ENCODE peak calls at places on chromosomes 1 and 21, in four cellular contexts. One of them, this sample, is unnamed.

GRCh38 chr1:44696789-44697188 is 22.3 kb downstream of the ARMH1 start:
- DNase-seq in Caco-2: no peak
- DNase-seq in neuronal stem cell: no peak
- DNase-seq in cardiac muscle cell: no peak
- DNase-seq in this sample: no peak

GRCh38 chr1:179353546-179353945 is 12.2 kb upstream of the AXDND1 start:
- DNase-seq in Caco-2: no peak
- DNase-seq in neuronal stem cell: no peak
- DNase-seq in cardiac muscle cell: peak; percentile 14
- DNase-seq in this sample: no peak

GRCh38 chr1:197788741-197789476 is 13.6 kb upstream of the DENND1B start:
- DNase-seq in neuronal stem cell: no peak
- DNase-seq in cardiac muscle cell: no peak
- DNase-seq in Caco-2: no peak
- DNase-seq in this sample: no peak

GRCh38 chr1:218257971-218258370 is 27.1 kb upstream of the RRP15 start:
- DNase-seq in cardiac muscle cell: no peak
- DNase-seq in neuronal stem cell: no peak
- DNase-seq in Caco-2: no peak
- DNase-seq in this sample: no peak

GRCh38 chr21:42841156-42841915 is 38.0 kb downstream of the WDR4 start:
- DNase-seq in Caco-2: no peak
- DNase-seq in cardiac muscle cell: no peak
- DNase-seq in neuronal stem cell: no peak
- DNase-seq in this sample: peak; percentile 8

GRCh38 chr1:80155371-80155770 is 1148.8 kb upstream of the ADGRL4 start:
- DNase-seq in cardiac muscle cell: peak; percentile 3
- DNase-seq in neuronal stem cell: peak; percentile 4
- DNase-seq in Caco-2: peak; percentile 1
- DNase-seq in this sample: peak; percentile 22

GRCh38 chr1:214003233-214003632 is 15.5 kb downstream of the PROX1 start:
- DNase-seq in cardiac muscle cell: no peak
- DNase-seq in neuronal stem cell: no peak
- DNase-seq in Caco-2: no peak
- DNase-seq in this sample: peak; percentile 72

GRCh38 chr1:112304612-112305011 is 91.4 kb upstream of the CTTNBP2NL start:
- DNase-seq in Caco-2: no peak
- DNase-seq in cardiac muscle cell: no peak
- DNase-seq in neuronal stem cell: no peak
- DNase-seq in this sample: peak; percentile 49

GRCh38 chr1:150192012-150192411 is 42.3 kb downstream of the PLEKHO1 start:
- DNase-seq in cardiac muscle cell: peak; percentile 23
- DNase-seq in neuronal stem cell: no peak
- DNase-seq in Caco-2: peak; percentile 10
- DNase-seq in this sample: no peak

GRCh38 chr1:75203415-75204277 is 69.5 kb downstream of the LHX8 start:
- DNase-seq in neuronal stem cell: peak; percentile 50
- DNase-seq in cardiac muscle cell: peak; percentile 60
- DNase-seq in Caco-2: peak; percentile 11
- DNase-seq in this sample: peak; percentile 15

GRCh38 chr1:119667176-119667575 is 19.1 kb upstream of the ZNF697 start:
- DNase-seq in cardiac muscle cell: no peak
- DNase-seq in Caco-2: no peak
- DNase-seq in neuronal stem cell: no peak
- DNase-seq in this sample: no peak

GRCh38 chr1:119662034-119662437 is 14.0 kb upstream of the ZNF697 start:
- DNase-seq in cardiac muscle cell: no peak
- DNase-seq in Caco-2: no peak
- DNase-seq in neuronal stem cell: no peak
- DNase-seq in this sample: no peak

GRCh38 chr1:119660253-119661078 is 12.4 kb upstream of the ZNF697 start:
- DNase-seq in neuronal stem cell: no peak
- DNase-seq in Caco-2: no peak
- DNase-seq in cardiac muscle cell: no peak
- DNase-seq in this sample: no peak

GRCh38 chr1:119659628-119660027 is 11.6 kb upstream of the ZNF697 start:
- DNase-seq in Caco-2: no peak
- DNase-seq in cardiac muscle cell: peak; percentile 22
- DNase-seq in neuronal stem cell: no peak
- DNase-seq in this sample: no peak

DNA sequence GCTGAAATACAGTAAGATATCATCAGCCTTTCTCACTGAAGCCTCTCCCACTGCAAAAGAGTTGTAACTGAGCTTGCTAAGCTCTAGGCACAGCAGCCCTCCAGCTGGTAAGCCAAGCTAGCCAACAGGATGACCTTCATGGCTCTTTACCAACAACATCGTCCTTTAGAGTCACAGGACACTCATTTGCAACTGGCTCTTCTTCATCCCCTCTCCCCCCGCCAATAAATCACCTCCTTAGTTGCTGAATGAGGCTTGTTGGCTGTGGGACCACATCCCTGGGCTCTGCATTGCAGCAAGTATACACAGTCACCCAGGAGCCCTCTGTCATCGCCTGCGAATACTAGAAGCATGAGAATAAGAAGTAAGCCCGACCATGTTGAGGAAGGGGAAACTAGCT is 16.0 kb upstream of the ZNF697 start:
- DNase-seq in cardiac muscle cell: no peak
- DNase-seq in Caco-2: no peak
- DNase-seq in neuronal stem cell: no peak
- DNase-seq in this sample: no peak
- H3K27me3 ChIP-seq in cardiac muscle cell: no peaks in the 10 kb centered on the region
- H3K27me3 ChIP-seq in Caco-2: no peaks in the 10 kb centered on the region
- H3K27me3 ChIP-seq in neuronal stem cell: no peaks in the 10 kb centered on the region
- H3K27me3 ChIP-seq in this sample: no peaks in the 10 kb centered on the region

GRCh38 chr1:235139315-235139714 is 10.7 kb upstream of the TOMM20 start:
- DNase-seq in neuronal stem cell: no peak
- DNase-seq in Caco-2: no peak
- DNase-seq in cardiac muscle cell: no peak
- DNase-seq in this sample: no peak
- H3K36me3 ChIP-seq in neuronal stem cell: peaks cover 86% of the 10 kb centered on the region
- H3K36me3 ChIP-seq in Caco-2: peaks cover 3% of the 10 kb centered on the region
- H3K36me3 ChIP-seq in cardiac muscle cell: peaks cover 39% of the 10 kb centered on the region
- H3K36me3 ChIP-seq in this sample: peaks cover 87% of the 10 kb centered on the region

GRCh38 chr1:158116311-158116710 is 64.4 kb upstream of the CD1D start:
- DNase-seq in cardiac muscle cell: no peak
- DNase-seq in Caco-2: no peak
- DNase-seq in neuronal stem cell: no peak
- DNase-seq in this sample: no peak
- H3K27me3 ChIP-seq in cardiac muscle cell: peaks cover 19% of the 10 kb centered on the region
- H3K27me3 ChIP-seq in Caco-2: no peaks in the 10 kb centered on the region
- H3K27me3 ChIP-seq in neuronal stem cell: no peaks in the 10 kb centered on the region
- H3K27me3 ChIP-seq in this sample: peaks cover 3% of the 10 kb centered on the region

DNA sequence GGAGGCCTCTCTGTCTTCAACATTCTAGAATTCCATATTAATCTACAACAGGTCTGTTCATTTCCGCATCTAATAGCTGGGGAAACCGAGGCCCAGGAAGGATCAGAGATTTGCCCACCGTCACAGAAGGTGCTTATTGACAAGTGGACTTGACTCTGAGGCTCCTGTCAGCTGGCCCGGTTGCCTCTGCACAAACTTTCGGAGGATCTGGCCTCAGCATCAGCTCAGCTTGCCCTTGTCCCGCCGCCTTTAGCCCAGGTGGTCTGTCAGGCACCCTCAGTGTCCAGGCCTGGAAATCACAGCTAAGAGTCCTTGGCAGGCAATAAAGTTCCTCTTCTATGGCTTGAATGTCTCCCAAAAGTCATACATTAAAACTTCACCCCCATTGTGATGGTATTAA is 8.2 kb upstream of the RUNX3 start:
- DNase-seq in Caco-2: no peak
- DNase-seq in neuronal stem cell: no peak
- DNase-seq in cardiac muscle cell: no peak
- DNase-seq in this sample: no peak
- H3K36me3 ChIP-seq in Caco-2: no peaks in the 10 kb centered on the region
- H3K36me3 ChIP-seq in neuronal stem cell: no peaks in the 10 kb centered on the region
- H3K36me3 ChIP-seq in cardiac muscle cell: no peaks in the 10 kb centered on the region
- H3K36me3 ChIP-seq in this sample: no peaks in the 10 kb centered on the region

GRCh38 chr1:33347650-33347992 is 26.7 kb upstream of the A3GALT2 start:
- DNase-seq in cardiac muscle cell: no peak
- DNase-seq in Caco-2: no peak
- DNase-seq in neuronal stem cell: no peak
- DNase-seq in this sample: no peak

GRCh38 chr1:33348194-33348593 is 27.3 kb upstream of the A3GALT2 start:
- DNase-seq in cardiac muscle cell: no peak
- DNase-seq in neuronal stem cell: no peak
- DNase-seq in Caco-2: no peak
- DNase-seq in this sample: no peak

GRCh38 chr1:33349081-33349759 is 28.3 kb upstream of the A3GALT2 start:
- DNase-seq in neuronal stem cell: no peak
- DNase-seq in Caco-2: peak; percentile 30
- DNase-seq in cardiac muscle cell: peak; percentile 79
- DNase-seq in this sample: peak; percentile 36

GRCh38 chr1:33348676-33349080 is 27.8 kb upstream of the A3GALT2 start:
- DNase-seq in neuronal stem cell: no peak
- DNase-seq in cardiac muscle cell: no peak
- DNase-seq in Caco-2: no peak
- DNase-seq in this sample: no peak

GRCh38 chr1:33346921-33347649 is 26.2 kb upstream of the A3GALT2 start:
- DNase-seq in cardiac muscle cell: no peak
- DNase-seq in neuronal stem cell: no peak
- DNase-seq in Caco-2: peak; percentile 46
- DNase-seq in this sample: no peak
- H3K27me3 ChIP-seq in cardiac muscle cell: no peaks in the 10 kb centered on the region
- H3K27me3 ChIP-seq in neuronal stem cell: no peaks in the 10 kb centered on the region
- H3K27me3 ChIP-seq in Caco-2: no peaks in the 10 kb centered on the region
- H3K27me3 ChIP-seq in this sample: no peaks in the 10 kb centered on the region

DNA sequence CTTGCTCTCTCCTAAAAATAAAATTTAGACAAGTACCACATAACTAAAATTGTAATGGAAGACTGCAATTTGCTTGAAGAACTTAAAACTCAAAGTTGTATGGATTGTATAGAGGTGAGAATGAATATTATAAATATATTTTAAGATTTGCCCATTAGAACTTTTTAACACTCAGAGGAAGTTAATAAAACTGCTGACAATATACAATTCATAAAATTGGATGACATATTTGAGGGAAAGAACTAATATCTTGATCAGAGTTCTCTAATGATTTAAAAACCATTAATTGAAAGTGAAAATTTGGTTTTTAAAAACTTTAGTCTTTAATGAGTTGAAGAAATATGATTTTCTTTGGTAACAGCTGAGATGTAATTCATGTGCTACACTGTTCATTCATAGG is 20.9 kb downstream of the TTC3 start:
- DNase-seq in cardiac muscle cell: no peak
- DNase-seq in Caco-2: no peak
- DNase-seq in neuronal stem cell: no peak
- DNase-seq in this sample: no peak
- H3K36me3 ChIP-seq in cardiac muscle cell: peaks cover 29% of the 10 kb centered on the region
- H3K36me3 ChIP-seq in Caco-2: no peaks in the 10 kb centered on the region
- H3K36me3 ChIP-seq in neuronal stem cell: peaks cover 96% of the 10 kb centered on the region
- H3K36me3 ChIP-seq in this sample: peaks cover 94% of the 10 kb centered on the region

DNA sequence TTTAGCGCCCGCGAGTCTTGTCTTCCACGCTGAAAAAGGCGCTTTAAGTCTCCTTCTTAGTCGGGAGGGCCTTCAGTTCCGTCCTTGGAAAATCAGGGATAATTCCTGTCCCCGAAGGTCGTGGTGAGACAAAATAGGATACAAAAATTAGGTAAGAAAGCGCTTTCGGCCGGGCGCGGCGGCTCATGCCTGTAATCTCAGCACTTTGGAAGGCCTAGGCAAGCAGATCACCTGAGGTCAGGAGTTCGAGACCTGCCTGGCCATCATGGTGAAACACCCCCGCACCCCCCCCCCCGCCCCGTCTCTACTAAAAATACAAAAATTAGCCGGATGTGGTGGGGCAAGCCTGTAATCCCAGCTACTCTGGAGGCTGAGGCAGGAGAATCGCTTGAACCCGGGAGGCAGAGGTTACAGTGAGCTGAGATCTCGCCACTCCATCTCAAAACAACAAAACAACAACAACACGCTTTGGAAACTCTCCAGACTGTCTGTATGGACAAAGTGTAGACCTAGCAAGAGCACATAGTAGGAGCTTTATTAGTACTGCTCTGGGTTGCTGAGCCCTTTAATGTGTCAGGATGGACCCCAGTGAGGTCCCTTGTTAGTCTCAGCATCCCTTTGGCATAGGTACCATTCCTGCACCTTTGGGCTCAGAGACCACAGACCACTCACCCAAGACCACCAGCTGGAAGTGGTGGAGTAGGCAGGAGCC is 790 bp upstream of the TMEM54 start:
- DNase-seq in neuronal stem cell: no peak
- DNase-seq in cardiac muscle cell: no peak
- DNase-seq in Caco-2: no peak
- DNase-seq in this sample: no peak
- H3K27me3 ChIP-seq in neuronal stem cell: peaks cover 38% of the 10 kb centered on the region
- H3K27me3 ChIP-seq in cardiac muscle cell: peaks cover 36% of the 10 kb centered on the region
- H3K27me3 ChIP-seq in Caco-2: no peaks in the 10 kb centered on the region
- H3K27me3 ChIP-seq in this sample: no peaks in the 10 kb centered on the region

DNA sequence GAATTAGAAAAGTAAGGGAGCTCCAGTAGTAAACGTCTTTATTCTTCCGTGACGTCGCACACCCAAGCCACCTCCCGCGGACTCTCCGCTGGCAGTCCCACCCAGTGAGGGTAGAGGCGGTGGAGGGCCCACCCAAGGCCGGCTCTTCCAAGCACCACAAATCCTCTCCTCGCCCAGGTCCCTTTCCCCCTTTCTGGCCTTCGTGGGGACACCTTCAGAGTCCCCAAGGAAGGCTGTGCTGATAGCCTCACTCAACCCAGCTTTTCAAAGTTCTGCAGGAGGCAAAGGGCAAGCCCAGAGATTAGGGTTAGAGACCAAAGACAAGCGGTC is 349 bp upstream of the GPN2 start:
- DNase-seq in Caco-2: no peak
- DNase-seq in cardiac muscle cell: no peak
- DNase-seq in neuronal stem cell: no peak
- DNase-seq in this sample: no peak
- H3K36me3 ChIP-seq in Caco-2: no peaks in the 10 kb centered on the region
- H3K36me3 ChIP-seq in cardiac muscle cell: peaks cover 19% of the 10 kb centered on the region
- H3K36me3 ChIP-seq in neuronal stem cell: peaks cover 66% of the 10 kb centered on the region
- H3K36me3 ChIP-seq in this sample: peaks cover 77% of the 10 kb centered on the region

GRCh38 chr1:11352058-11352715 is 79.2 kb downstream of the UBIAD1 start:
- DNase-seq in neuronal stem cell: no peak
- DNase-seq in cardiac muscle cell: no peak
- DNase-seq in Caco-2: no peak
- DNase-seq in this sample: no peak
- H3K27me3 ChIP-seq in neuronal stem cell: no peaks in the 10 kb centered on the region
- H3K27me3 ChIP-seq in cardiac muscle cell: no peaks in the 10 kb centered on the region
- H3K27me3 ChIP-seq in Caco-2: no peaks in the 10 kb centered on the region
- H3K27me3 ChIP-seq in this sample: no peaks in the 10 kb centered on the region

This sample was measured in WERI-Rb-1.